ENCODE peak calls at places on chromosomes 12 and 14, in nine cellular contexts. Q is SIG-M5; P is retina; X is OCI-M1; B is non-pigmented ciliary epithelial cell; A is stromal cell of bone marrow; F is activated CD8-positive, alpha-beta memory T cell treated with anti-CD3 and anti-CD28 coated beads for 1 hour; S is NCI-H1092 treated with DMSO at 0.1 percent for 48 hours; K is substantia nigra. L is an unnamed sample.

GRCh38 chr12:1591029-1591428 is 3.4 kb downstream of the FBXL14 start:
- DNase-seq in P (no peak), S (no peak), B (no peak), A (no peak), X (peak), K (no peak), Q (no peak), F (no peak), L (no peak)

GRCh38 chr12:95773320-95773719 is 17.2 kb downstream of the NTN4 start:
- DNase-seq in B (no peak), A (no peak), K (no peak), X (no peak), S (no peak), P (no peak), Q (no peak), F (no peak), L (no peak)

GRCh38 chr14:59601056-59601455 is 24.4 kb upstream of the CCDC175 start:
- DNase-seq in X (no peak), F (no peak), Q (no peak), B (no peak), S (no peak), P (no peak), A (no peak), K (no peak), L (no peak)

GRCh38 chr12:12651752-12652151 is 40.1 kb downstream of the CREBL2 start:
- DNase-seq in B (no peak), A (no peak), Q (no peak), S (no peak), P (no peak), X (no peak), F (no peak), K (no peak), L (no peak)

GRCh38 chr12:103791350-103791920 is 49.6 kb downstream of the NT5DC3 start:
- DNase-seq in K (no peak), X (no peak), S (no peak), A (no peak), P (no peak), Q (no peak), B (no peak), F (no peak), L (no peak)

GRCh38 chr12:129193263-129193871 is 340.1 kb downstream of the GLT1D1 start:
- DNase-seq in B (no peak), Q (no peak), K (no peak), S (no peak), P (no peak), A (no peak), F (no peak), X (peak), L (peak)

GRCh38 chr12:94098466-94098865 is 49.9 kb upstream of the PLXNC1 start:
- DNase-seq in X (peak), K (no peak), A (peak), P (no peak), S (no peak), F (no peak), B (no peak), Q (no peak), L (no peak)

GRCh38 chr14:50373959-50374358 is 22.7 kb downstream of the CDKL1 start:
- DNase-seq in B (no peak), F (no peak), A (no peak), Q (no peak), S (no peak), P (no peak), K (no peak), X (no peak), L (no peak)

GRCh38 chr14:40213701-40214100 is 781.5 kb upstream of the FBXO33 start:
- DNase-seq in X (no peak), K (no peak), B (no peak), S (no peak), F (no peak), A (no peak), P (no peak), Q (no peak), L (no peak)

GRCh38 chr12:102569803-102570202 is 89.4 kb upstream of the IGF1 start:
- DNase-seq in P (no peak), F (no peak), S (no peak), Q (no peak), A (no peak), K (no peak), X (no peak), B (no peak), L (no peak)